ENCODE peak calls at places on chromosomes 16 and 17, in six cellular contexts. C is stimulated activated CD4-positive, alpha-beta T cell treated with anti-CD3 and anti-CD28 coated beads, TNF-alpha, amount 100 ng/mL, for 48 hours; M is endodermal cell; X is NCI-H2107; F is anterior cingulate cortex; U is choroid plexus epithelial cell. Z is an unnamed sample.

GRCh38 chr16:23518435-23518891 is 8.2 kb upstream of the GGA2 start:
- DNase-seq in X (no peak), F (no peak), U (peak), C (no peak), M (no peak), Z (no peak)

GRCh38 chr16:50688867-50689266 is 4.5 kb upstream of the NOD2 start:
- DNase-seq in F (no peak), X (no peak), C (no peak), M (no peak), U (no peak), Z (no peak)

GRCh38 chr17:1030684-1031557 is 34.0 kb downstream of the TIMM22 start:
- DNase-seq in M (no peak), X (no peak), F (peak), U (peak), C (no peak), Z (peak)

GRCh38 chr16:82735696-82736095 is 108.9 kb downstream of the CDH13 start:
- DNase-seq in C (no peak), F (no peak), X (no peak), M (no peak), U (peak), Z (no peak)

GRCh38 chr17:66580601-66581385 is 254.1 kb upstream of the CACNG5 start:
- DNase-seq in C (no peak), M (no peak), F (no peak), X (no peak), U (peak), Z (no peak)

GRCh38 chr17:12180644-12181261 is 160.1 kb downstream of the MAP2K4 start:
- DNase-seq in C (peak), F (peak), X (no peak), U (peak), M (peak), Z (peak)

GRCh38 chr17:46841561-46842379 is 9.6 kb upstream of the WNT9B start:
- DNase-seq in M (peak), C (no peak), U (no peak), X (no peak), F (peak), Z (peak)

GRCh38 chr17:7587831-7588230 is 2.1 kb downstream of the SOX15 start:
- DNase-seq in X (no peak), C (no peak), U (no peak), M (peak), F (no peak), Z (no peak)

GRCh38 chr16:4330277-4330882 is 14.5 kb downstream of the GLIS2 start:
- DNase-seq in F (peak), X (no peak), U (peak), C (peak), M (peak), Z (peak)

GRCh38 chr16:81429045-81429521 is 15.5 kb upstream of the CMIP start:
- DNase-seq in M (peak), X (peak), U (peak), C (no peak), F (peak), Z (peak)

GRCh38 chr17:17837966-17838962 is 1.5 kb upstream of the SREBF1 start:
- DNase-seq in C (no peak), X (no peak), F (peak), U (no peak), M (peak), Z (peak)

GRCh38 chr17:31598921-31599571 is 207.6 kb downstream of the RAB11FIP4 start:
- DNase-seq in X (no peak), F (no peak), C (no peak), M (no peak), U (peak), Z (no peak)

GRCh38 chr16:1413684-1414531 is 596 bp downstream of the UNKL start:
- DNase-seq in M (peak), C (peak), U (peak), X (peak), F (peak), Z (peak)

GRCh38 chr17:60305141-60305540 is 86.8 kb downstream of the USP32 start:
- DNase-seq in F (peak), X (no peak), U (peak), M (no peak), C (no peak), Z (no peak)

GRCh38 chr16:51408357-51408756 is 257.3 kb upstream of the SALL1 start:
- DNase-seq in M (no peak), C (no peak), X (no peak), F (no peak), U (peak), Z (no peak)

GRCh38 chr17:34582901-34583245 is 3.5 kb downstream of the TMEM132E start:
- DNase-seq in U (no peak), X (no peak), F (no peak), M (no peak), C (no peak), Z (no peak)

GRCh38 chr17:63555475-63556156 is 5.3 kb downstream of the DCAF7 start:
- DNase-seq in X (no peak), M (peak), F (no peak), C (no peak), U (no peak), Z (no peak)

GRCh38 chr16:30183961-30184429 is 593 bp downstream of the CORO1A start:
- DNase-seq in F (no peak), X (no peak), C (peak), U (no peak), M (peak), Z (no peak)

GRCh38 chr17:31580331-31581021 is 189.0 kb downstream of the RAB11FIP4 start:
- DNase-seq in F (no peak), U (peak), M (no peak), C (no peak), X (no peak), Z (no peak)

GRCh38 chr17:73311781-73312641 is at the start of gene CDC42EP4:
- DNase-seq in M (peak), C (peak), X (peak), F (peak), U (peak), Z (peak)

GRCh38 chr17:45366691-45367090 is 49.9 kb upstream of the MAP3K14 start:
- DNase-seq in M (peak), X (no peak), C (no peak), U (no peak), F (no peak), Z (peak)

GRCh38 chr17:229945-230235 is 48.4 kb upstream of the DOC2B start:
- DNase-seq in M (no peak), F (no peak), C (no peak), X (no peak), U (no peak), Z (no peak)

Z was measured in H7.